ENCODE peak calls at places on chromosomes 12 and 14, in nine cellular contexts. D is neural crest cell, C is nephron progenitor cell, M is brain microvascular endothelial cell, Z is bronchial epithelial cell, T is foreskin fibroblast, A is WTC11, G is pancreas, Q is fibroblast of lung. V is an unnamed sample.

GRCh38 chr14:66231823-66232222 is 254.3 kb upstream of the CCDC196 start:
- DNase-seq in Z (no peak), C (no peak), G (no peak), M (no peak), Q (no peak), A (no peak), T (no peak), D (no peak), V (no peak)

GRCh38 chr14:87794566-87794965 is 198.4 kb downstream of the GALC start:
- DNase-seq in Z (no peak), C (no peak), A (no peak), T (no peak), Q (no peak), M (no peak), G (no peak), D (no peak), V (no peak)

GRCh38 chr14:25431211-25432076 is 381.5 kb upstream of the STXBP6 start:
- DNase-seq in Q (no peak), G (no peak), T (no peak), M (no peak), D (peak; percentile 23), Z (peak; percentile 1), A (peak; percentile 69), C (peak; percentile 36), V (no peak)

GRCh38 chr12:5481645-5482044 is 49.7 kb downstream of the NTF3 start:
- DNase-seq in A (no peak), D (no peak), G (no peak), M (no peak), Z (no peak), C (no peak), T (no peak), Q (no peak), V (no peak)

GRCh38 chr14:81246561-81247270 is 26.0 kb upstream of the GTF2A1 start:
- DNase-seq in G (no peak), Z (peak; percentile 78), C (no peak), D (no peak), Q (no peak), M (no peak), T (no peak), A (no peak), V (peak; percentile 64)

GRCh38 chr14:29645117-29645516 is 282.5 kb downstream of the PRKD1 start:
- DNase-seq in G (no peak), A (no peak), T (no peak), Q (no peak), D (no peak), M (no peak), C (no peak), Z (peak; percentile 16), V (no peak)

GRCh38 chr12:132475304-132476037 is 14.5 kb upstream of the FBRSL1 start:
- DNase-seq in Q (no peak), D (no peak), M (no peak), A (no peak), C (no peak), G (no peak), T (no peak), Z (no peak), V (no peak)

GRCh38 chr12:120534203-120534702 is at the start of gene RNF10:
- DNase-seq in C (peak; percentile 65), D (peak; percentile 70), A (peak; percentile 66), G (peak; percentile 77), T (peak; percentile 72), Z (peak; percentile 66), Q (peak; percentile 94), M (peak; percentile 70), V (peak; percentile 78)

GRCh38 chr14:99627510-99628381 is 17.2 kb upstream of the HHIPL1 start:
- DNase-seq in T (no peak), A (no peak), Z (no peak), Q (no peak), D (no peak), G (no peak), C (no peak), M (no peak), V (no peak)

GRCh38 chr14:78022059-78022458 is 148.1 kb upstream of the NRXN3 start:
- DNase-seq in T (no peak), Q (peak; percentile 3), C (peak; percentile 79), Z (peak; percentile 60), M (peak; percentile 20), D (peak; percentile 71), A (peak; percentile 89), G (peak; percentile 17), V (peak; percentile 46)

GRCh38 chr12:97757431-97758091 is 295.0 kb downstream of the RMST start:
- DNase-seq in Z (no peak), C (no peak), A (no peak), T (no peak), G (no peak), Q (peak; percentile 31), M (no peak), D (no peak), V (no peak)

GRCh38 chr14:75879031-75879430 is 102.8 kb downstream of the TGFB3 start:
- DNase-seq in A (no peak), G (no peak), C (no peak), T (peak; percentile 73), Q (peak; percentile 98), M (peak; percentile 41), D (no peak), Z (peak; percentile 96), V (peak; percentile 84)

GRCh38 chr12:67208326-67209067 is 60.7 kb upstream of the CAND1 start:
- DNase-seq in T (no peak), A (no peak), G (no peak), D (no peak), Z (no peak), Q (no peak), C (no peak), M (no peak), V (no peak)

GRCh38 chr12:74817499-74817898 is 279.9 kb downstream of the ATXN7L3B start:
- DNase-seq in A (no peak), M (no peak), Q (no peak), Z (no peak), T (no peak), D (no peak), G (no peak), C (no peak), V (no peak)

GRCh38 chr14:71119075-71119474 is 211.8 kb downstream of the PCNX1 start:
- DNase-seq in Z (peak; percentile 93), M (peak; percentile 26), C (no peak), D (no peak), Q (no peak), A (no peak), G (no peak), T (no peak), V (peak; percentile 75)

GRCh38 chr12:116765271-116765670 is 27.2 kb downstream of the RNFT2 start:
- DNase-seq in Q (no peak), D (no peak), Z (no peak), T (no peak), G (no peak), A (no peak), M (no peak), C (no peak), V (no peak)

GRCh38 chr12:116760621-116761020 is 22.5 kb downstream of the RNFT2 start:
- DNase-seq in C (no peak), D (no peak), Z (no peak), M (no peak), Q (no peak), G (no peak), A (no peak), T (no peak), V (no peak)

GRCh38 chr12:116761499-116761898 is 23.4 kb downstream of the RNFT2 start:
- DNase-seq in M (no peak), C (no peak), G (no peak), Q (no peak), T (no peak), A (no peak), D (no peak), Z (no peak), V (no peak)

GRCh38 chr12:116759783-116760581 is 21.9 kb downstream of the RNFT2 start:
- DNase-seq in C (peak; percentile 40), M (no peak), Z (no peak), D (no peak), G (no peak), T (no peak), Q (no peak), A (peak; percentile 77), V (no peak)
- TF ChIP-seq CTCF in C (peak; percentile 34), M (peak; percentile 14), Z (no peak), D (peak; percentile 22), G (no peak), T (no peak), Q (no peak), A (no peak), V (no peak)

GRCh38 chr12:122946690-122947271 is 19.5 kb downstream of the ABCB9 start:
- DNase-seq in Q (peak; percentile 99), G (peak; percentile 40), D (no peak), T (peak; percentile 100), Z (peak; percentile 100), A (no peak), M (peak; percentile 99), C (no peak), V (peak; percentile 100)
- TF ChIP-seq CTCF in Q (peak; percentile 32), G (no peak), D (no peak), T (peak; percentile 39), Z (peak; percentile 70), A (no peak), M (peak; percentile 76), C (no peak), V (peak; percentile 72)

DNA sequence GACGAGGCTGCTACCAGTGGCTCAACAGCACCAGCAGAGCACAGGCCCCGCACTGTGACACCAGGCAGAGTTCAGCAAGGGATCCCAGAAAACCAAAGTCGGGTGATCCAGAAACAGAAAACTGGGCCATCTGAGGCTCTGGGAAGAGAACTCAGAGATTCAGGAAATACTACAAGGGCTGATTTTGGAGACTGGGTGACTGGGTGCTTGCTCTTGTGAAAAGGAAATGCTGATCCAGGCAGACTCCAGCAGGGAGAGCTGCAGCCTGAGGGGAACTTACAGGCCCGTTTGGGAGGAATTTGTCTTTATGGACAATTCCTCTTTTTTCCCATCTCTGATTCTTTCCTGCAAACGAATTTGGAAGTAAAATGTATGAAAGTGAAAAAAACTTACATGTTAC is 28.2 kb downstream of the FOXN3 start:
- DNase-seq in C (no peak), Q (peak; percentile 50), A (no peak), T (no peak), M (no peak), D (no peak), Z (no peak), G (no peak), V (no peak)
- TF ChIP-seq CTCF in C (no peak), Q (peak; percentile 31), A (no peak), T (peak; percentile 4), M (peak; percentile 54), D (no peak), Z (no peak), G (no peak), V (no peak)

GRCh38 chr14:76954791-76955190 is 73.7 kb downstream of the IRF2BPL start:
- DNase-seq in T (no peak), A (no peak), G (no peak), Z (no peak), D (no peak), Q (no peak), C (no peak), M (no peak), V (no peak)

GRCh38 chr14:76956253-76957090 is 72.0 kb downstream of the IRF2BPL start:
- DNase-seq in G (peak; percentile 95), D (peak; percentile 88), C (peak; percentile 84), Z (peak; percentile 92), M (peak; percentile 81), A (peak; percentile 92), Q (peak; percentile 94), T (peak; percentile 98), V (peak; percentile 93)

GRCh38 chr14:76957224-76957881 is 71.2 kb downstream of the IRF2BPL start:
- DNase-seq in D (no peak), G (no peak), A (no peak), Q (no peak), M (no peak), C (no peak), Z (no peak), T (no peak), V (no peak)

GRCh38 chr14:76954371-76954770 is 74.1 kb downstream of the IRF2BPL start:
- DNase-seq in A (no peak), Z (no peak), Q (no peak), D (no peak), M (no peak), T (no peak), G (no peak), C (no peak), V (no peak)

GRCh38 chr14:76955575-76956252 is 72.8 kb downstream of the IRF2BPL start:
- DNase-seq in Q (peak; percentile 39), C (no peak), D (no peak), T (peak; percentile 81), M (peak; percentile 36), A (no peak), G (no peak), Z (peak; percentile 73), V (peak; percentile 70)
- TF ChIP-seq CTCF in Q (no peak), C (no peak), D (no peak), T (no peak), M (no peak), A (no peak), G (no peak), Z (no peak), V (no peak)

V was measured in mammary epithelial cell.